ENCODE peak calls at places on chromosomes 4 and X, in ten cellular contexts. V, H, Y, Q, L, I, K, O, W and B are unnamed samples.

GRCh38 chr4:122996350-122996749 is 74.0 kb upstream of the NUDT6 start:
- DNase-seq in K (no peak), H (no peak), Y (no peak), V (no peak), L (no peak), W (no peak), I (no peak), Q (no peak), O (no peak), B (no peak)

GRCh38 chr4:64271601-64272081 is 137.6 kb downstream of the TECRL start:
- DNase-seq in W (peak), V (no peak), K (no peak), O (no peak), H (no peak), I (no peak), Y (no peak), L (peak), Q (no peak), B (no peak)

GRCh38 chr4:72900952-72901351 is 168.6 kb downstream of the COX18 start:
- DNase-seq in Y (no peak), Q (no peak), H (no peak), O (no peak), W (no peak), L (peak), K (no peak), V (no peak), I (no peak), B (peak)

GRCh38 chr4:170420255-170420693 is 330.5 kb upstream of the AADAT start:
- DNase-seq in V (no peak), Q (no peak), K (no peak), H (peak), W (peak), I (no peak), O (no peak), Y (no peak), L (peak), B (no peak)

GRCh38 chrX:110021180-110022022 is 18.5 kb downstream of the TMEM164 start:
- DNase-seq in O (no peak), K (no peak), W (no peak), H (no peak), V (no peak), Q (no peak), L (peak), Y (no peak), I (no peak), B (peak)

GRCh38 chr4:3852751-3853150 is 86.6 kb downstream of the ADRA2C start:
- DNase-seq in K (no peak), L (no peak), Y (no peak), H (no peak), V (no peak), Q (no peak), I (no peak), W (no peak), O (no peak), B (no peak)

GRCh38 chr4:121122661-121123060 is 41.5 kb downstream of the TNIP3 start:
- DNase-seq in K (no peak), L (peak), Q (no peak), H (no peak), I (no peak), V (no peak), O (no peak), Y (no peak), W (no peak), B (no peak)

GRCh38 chr4:10123227-10124101 is 6.9 kb upstream of the WDR1 start:
- DNase-seq in Q (no peak), O (no peak), L (peak), W (no peak), K (peak), V (no peak), Y (no peak), I (no peak), H (peak), B (peak)

GRCh38 chrX:123830309-123830708 is 29.5 kb upstream of the XIAP start:
- DNase-seq in Y (no peak), H (no peak), L (peak), I (no peak), Q (no peak), V (no peak), O (peak), W (peak), K (no peak), B (no peak)

GRCh38 chr4:119087121-119087520 is 48.5 kb upstream of the MYOZ2 start:
- DNase-seq in Q (no peak), I (no peak), H (no peak), K (no peak), W (no peak), Y (no peak), O (no peak), V (no peak), L (peak), B (peak)

GRCh38 chr4:55068522-55068921 is 56.9 kb downstream of the KDR start:
- DNase-seq in H (no peak), Y (no peak), I (no peak), K (no peak), L (no peak), V (no peak), Q (no peak), W (no peak), O (no peak), B (no peak)

GRCh38 chrX:42530027-42530426 is 247.9 kb downstream of the PPP1R2C start:
- DNase-seq in Y (no peak), V (no peak), O (no peak), Q (no peak), I (no peak), L (peak), W (no peak), K (no peak), H (no peak), B (peak)

GRCh38 chr4:130368668-130369067 is 1272.7 kb downstream of the C4orf33 start:
- DNase-seq in Y (no peak), I (no peak), O (no peak), H (no peak), V (no peak), Q (no peak), W (no peak), K (no peak), L (no peak), B (no peak)

GRCh38 chrX:2691543-2692220 is 587 bp downstream of the CD99 start:
- DNase-seq in V (no peak), I (no peak), L (peak), O (peak), H (no peak), K (peak), Y (no peak), Q (no peak), W (peak), B (peak)

GRCh38 chr4:32589853-32590252 is 1869.7 kb downstream of the PCDH7 start:
- DNase-seq in Q (no peak), I (no peak), V (no peak), W (peak), Y (no peak), L (no peak), O (no peak), H (no peak), K (no peak), B (no peak)

GRCh38 chr4:15677507-15677988 is 4.1 kb upstream of the FAM200B start:
- DNase-seq in K (no peak), L (peak), O (no peak), Y (no peak), W (no peak), H (no peak), V (no peak), I (no peak), Q (no peak), B (peak)

GRCh38 chrX:81489987-81490386 is 288.1 kb downstream of the SH3BGRL start:
- DNase-seq in H (peak), Y (no peak), O (no peak), I (no peak), W (peak), V (no peak), K (no peak), Q (no peak), L (no peak), B (peak)

GRCh38 chrX:104315555-104315954 is 60.8 kb upstream of the ESX1 start:
- DNase-seq in H (no peak), K (no peak), V (no peak), Q (no peak), L (peak), I (no peak), W (no peak), Y (no peak), O (no peak), B (peak)

GRCh38 chrX:8345473-8345872 is 119.2 kb upstream of the VCX3B start:
- DNase-seq in W (no peak), K (no peak), L (no peak), O (no peak), Q (no peak), Y (no peak), H (no peak), I (no peak), V (no peak), B (no peak)